ENCODE peak calls at places on chromosomes 1 and 21, in six cellular contexts. A is activated CD4-positive, CD25-positive, alpha-beta regulatory T cell treated with anti-CD3 and anti-CD28 coated beads, Interleukin-2, amount 50 U/mL, for 16 hours; U is activated naive CD8-positive, alpha-beta T cell treated with anti-CD3 and anti-CD28 coated beads, Interleukin-2, amount 50 U/mL, for 24 hours; E is ELR; Q is stimulated activated CD8-positive, alpha-beta memory T cell treated with anti-CD3 and anti-CD28 coated beads, Interleukin-15, amount 100 ng/mL, for 4 hours; V is activated T-cell treated with anti-CD3 and anti-CD28 coated beads for 48 hours. Z is an unnamed sample.
A peak's percentile ranks its signal among the peaks of the same experiment; 100 is the strongest.

GRCh38 chr21:43913928-43914327 is 48.9 kb downstream of the AGPAT3 start:
- DNase-seq in E (no peak), U (no peak), A (no peak), V (no peak), Q (no peak), Z (no peak)

GRCh38 chr1:30569384-30569783 is 154.0 kb downstream of the MATN1 start:
- DNase-seq in A (no peak), Q (no peak), U (no peak), E (no peak), V (no peak), Z (no peak)

GRCh38 chr21:31352841-31353240 is 8.8 kb upstream of the TIAM1 start:
- DNase-seq in E (no peak), Q (no peak), U (no peak), V (no peak), A (no peak), Z (no peak)

GRCh38 chr1:8329439-8329838 is 11.5 kb downstream of the SLC45A1 start:
- DNase-seq in E (peak; percentile 29), Q (no peak), U (no peak), A (no peak), V (no peak), Z (no peak)

GRCh38 chr1:8020032-8020431 is 6.1 kb downstream of the ERRFI1 start:
- DNase-seq in E (peak; percentile 79), U (no peak), V (no peak), A (no peak), Q (no peak), Z (no peak)

GRCh38 chr21:44927587-44928461 is 7.1 kb upstream of the ITGB2 start:
- DNase-seq in E (peak; percentile 79), V (peak; percentile 84), U (peak; percentile 89), Q (peak; percentile 87), A (peak; percentile 72), Z (no peak)

GRCh38 chr1:220891221-220892085 is 12.2 kb downstream of the HLX start:
- DNase-seq in U (no peak), V (no peak), Q (no peak), A (no peak), E (no peak), Z (no peak)

GRCh38 chr1:15172405-15173259 is 19.1 kb downstream of the TMEM51 start:
- DNase-seq in U (no peak), E (no peak), V (no peak), A (no peak), Q (no peak), Z (no peak)

GRCh38 chr21:20443558-20444155 is 554.6 kb upstream of the NCAM2 start:
- DNase-seq in Q (no peak), U (no peak), E (peak; percentile 7), A (no peak), V (no peak), Z (peak; percentile 8)

GRCh38 chr1:215911406-215911968 is 344.4 kb downstream of the KCTD3 start:
- DNase-seq in E (peak; percentile 40), Q (no peak), A (no peak), V (no peak), U (no peak), Z (no peak)

GRCh38 chr1:200454425-200454824 is 44.6 kb upstream of the ZNF281 start:
- DNase-seq in V (no peak), E (no peak), Q (no peak), A (no peak), U (no peak), Z (no peak)

GRCh38 chr1:191022856-191023255 is 545.2 kb upstream of the BRINP3 start:
- DNase-seq in Q (no peak), E (peak; percentile 89), U (no peak), A (no peak), V (no peak), Z (no peak)

GRCh38 chr21:46112731-46113215 is 14.9 kb downstream of the COL6A2 start:
- DNase-seq in Q (no peak), U (no peak), E (no peak), A (no peak), V (no peak), Z (no peak)

GRCh38 chr1:112579801-112580510 is 39.0 kb downstream of the ST7L start:
- DNase-seq in U (no peak), Q (no peak), V (no peak), A (no peak), E (no peak), Z (no peak)

GRCh38 chr1:41864471-41865040 is 54.2 kb downstream of the HIVEP3 start:
- DNase-seq in E (no peak), V (no peak), Q (no peak), U (no peak), A (no peak), Z (no peak)

GRCh38 chr21:40615503-40616376 is 231.2 kb downstream of the DSCAM start:
- DNase-seq in V (no peak), Q (no peak), A (no peak), U (no peak), E (no peak), Z (no peak)